ENCODE peak calls at places on chromosomes 1 and 21, in seven cellular contexts. G, N, Q, L, S, P and C are unnamed samples.

GRCh38 chr21:16071082-16071481 is 341.3 kb downstream of the USP25 start:
- DNase-seq in G (no peak), N (peak), Q (no peak), L (no peak), S (no peak), P (no peak), C (peak)

GRCh38 chr21:32018381-32018780 is 145.6 kb downstream of the HUNK start:
- DNase-seq in G (no peak), N (no peak), Q (no peak), L (no peak), S (no peak), P (no peak), C (no peak)

GRCh38 chr1:177966199-177966598 is 3.7 kb downstream of the SEC16B start:
- DNase-seq in G (no peak), N (no peak), Q (no peak), L (no peak), S (no peak), P (no peak), C (peak)

GRCh38 chr1:54397090-54397591 is 9.1 kb downstream of the SSBP3 start:
- DNase-seq in G (no peak), N (no peak), Q (no peak), L (no peak), S (peak), P (no peak), C (no peak)

GRCh38 chr1:216186816-216187215 is 236.4 kb downstream of the USH2A start:
- DNase-seq in G (no peak), N (peak), Q (no peak), L (no peak), S (no peak), P (no peak), C (no peak)

GRCh38 chr1:193104496-193104905 is 713 bp downstream of the GLRX2 start:
- DNase-seq in G (peak), N (peak), Q (no peak), L (no peak), S (peak), P (no peak), C (peak)

GRCh38 chr1:86507935-86508582 is 38.8 kb upstream of the CLCA4 start:
- DNase-seq in G (peak), N (peak), Q (no peak), L (no peak), S (no peak), P (no peak), C (peak)

GRCh38 chr1:203183828-203184227 is 2.7 kb downstream of the CHI3L1 start:
- DNase-seq in G (no peak), N (no peak), Q (no peak), L (no peak), S (no peak), P (no peak), C (no peak)

GRCh38 chr1:50348449-50349241 is 74.6 kb downstream of the DMRTA2 start:
- DNase-seq in G (peak), N (peak), Q (no peak), L (no peak), S (peak), P (peak), C (peak)

GRCh38 chr1:99766378-99766800 is at the start of gene FRRS1:
- DNase-seq in G (peak), N (peak), Q (no peak), L (peak), S (peak), P (peak), C (peak)

GRCh38 chr1:46580140-46580903 is 23.7 kb downstream of the MKNK1 start:
- DNase-seq in G (no peak), N (no peak), Q (no peak), L (no peak), S (no peak), P (no peak), C (no peak)

GRCh38 chr1:89487972-89488371 is 36.7 kb upstream of the LRRC8B start:
- DNase-seq in G (no peak), N (no peak), Q (no peak), L (no peak), S (no peak), P (no peak), C (no peak)

GRCh38 chr1:41464886-41465285 is 19.6 kb downstream of the EDN2 start:
- DNase-seq in G (no peak), N (no peak), Q (no peak), L (no peak), S (no peak), P (no peak), C (peak)

GRCh38 chr1:54278941-54279422 is 79.0 kb downstream of the MRPL37 start:
- DNase-seq in G (no peak), N (peak), Q (no peak), L (no peak), S (no peak), P (no peak), C (peak)

GRCh38 chr1:15344800-15345710 is 64.6 kb upstream of the EFHD2 start:
- DNase-seq in G (no peak), N (no peak), Q (no peak), L (no peak), S (no peak), P (no peak), C (no peak)

GRCh38 chr1:43545686-43546387 is 15.2 kb downstream of the PTPRF start:
- DNase-seq in G (peak), N (no peak), Q (peak), L (peak), S (peak), P (peak), C (no peak)

GRCh38 chr1:243268284-243268653 is 12.4 kb downstream of the SDCCAG8 start:
- DNase-seq in G (no peak), N (peak), Q (no peak), L (no peak), S (no peak), P (no peak), C (peak)

GRCh38 chr1:24119859-24120756 is 8.2 kb upstream of the MYOM3 start:
- DNase-seq in G (no peak), N (peak), Q (no peak), L (no peak), S (peak), P (no peak), C (peak)

GRCh38 chr1:16048573-16049189 is 5.1 kb downstream of the CLCNKB start:
- DNase-seq in G (peak), N (peak), Q (peak), L (no peak), S (peak), P (peak), C (peak)

GRCh38 chr1:156661932-156662587 is 15.1 kb downstream of the NES start:
- DNase-seq in G (no peak), N (peak), Q (no peak), L (no peak), S (no peak), P (no peak), C (no peak)

GRCh38 chr1:232868793-232869491 is 63.7 kb downstream of the MAP10 start:
- DNase-seq in G (no peak), N (peak), Q (no peak), L (peak), S (peak), P (no peak), C (peak)

GRCh38 chr1:63731117-63732043 is 42.4 kb upstream of the ROR1 start:
- DNase-seq in G (no peak), N (peak), Q (no peak), L (peak), S (no peak), P (no peak), C (peak)

GRCh38 chr1:1630191-1630964 is 1.6 kb upstream of the MMP23B start:
- DNase-seq in G (peak), N (peak), Q (peak), L (peak), S (no peak), P (no peak), C (peak)

GRCh38 chr1:59375321-59376220 is 78.7 kb downstream of the FGGY start:
- DNase-seq in G (no peak), N (peak), Q (no peak), L (no peak), S (no peak), P (no peak), C (peak)

GRCh38 chr1:70528591-70529333 is 117.7 kb downstream of the CTH start:
- DNase-seq in G (peak), N (peak), Q (no peak), L (no peak), S (peak), P (no peak), C (peak)
- TF ChIP-seq CTCF in G (no peak), N (peak), Q (peak), L (peak), S (peak), P (peak), C (peak)

GRCh38 chr1:22208973-22209378 is 66.1 kb upstream of the WNT4 start:
- DNase-seq in G (no peak), N (no peak), Q (no peak), L (no peak), S (no peak), P (no peak), C (no peak)

GRCh38 chr1:22210636-22211035 is 67.7 kb upstream of the WNT4 start:
- DNase-seq in G (no peak), N (no peak), Q (no peak), L (no peak), S (no peak), P (no peak), C (no peak)

GRCh38 chr1:22207605-22208264 is 64.8 kb upstream of the WNT4 start:
- DNase-seq in G (no peak), N (no peak), Q (no peak), L (no peak), S (no peak), P (no peak), C (peak)

GRCh38 chr1:22208265-22208972 is 65.5 kb upstream of the WNT4 start:
- DNase-seq in G (no peak), N (no peak), Q (no peak), L (no peak), S (peak), P (no peak), C (no peak)

GRCh38 chr1:22210176-22210575 is 67.3 kb upstream of the WNT4 start:
- DNase-seq in G (no peak), N (no peak), Q (no peak), L (no peak), S (no peak), P (no peak), C (no peak)
- TF ChIP-seq CTCF in G (no peak), N (no peak), Q (no peak), L (no peak), S (no peak), P (no peak), C (no peak)

GRCh38 chr1:246003442-246003730 is 503.7 kb downstream of the SMYD3 start:
- DNase-seq in G (no peak), N (no peak), Q (no peak), L (no peak), S (no peak), P (no peak), C (no peak)
- TF ChIP-seq CTCF in G (peak), N (no peak), Q (peak), L (no peak), S (no peak), P (no peak), C (no peak)

GRCh38 chr1:113811888-113812660 is at the start of gene RSBN1:
- DNase-seq in G (peak), N (peak), Q (peak), L (peak), S (peak), P (peak), C (peak)
- TF ChIP-seq CTCF in G (no peak), N (no peak), Q (no peak), L (no peak), S (peak), P (peak), C (peak)

DNA sequence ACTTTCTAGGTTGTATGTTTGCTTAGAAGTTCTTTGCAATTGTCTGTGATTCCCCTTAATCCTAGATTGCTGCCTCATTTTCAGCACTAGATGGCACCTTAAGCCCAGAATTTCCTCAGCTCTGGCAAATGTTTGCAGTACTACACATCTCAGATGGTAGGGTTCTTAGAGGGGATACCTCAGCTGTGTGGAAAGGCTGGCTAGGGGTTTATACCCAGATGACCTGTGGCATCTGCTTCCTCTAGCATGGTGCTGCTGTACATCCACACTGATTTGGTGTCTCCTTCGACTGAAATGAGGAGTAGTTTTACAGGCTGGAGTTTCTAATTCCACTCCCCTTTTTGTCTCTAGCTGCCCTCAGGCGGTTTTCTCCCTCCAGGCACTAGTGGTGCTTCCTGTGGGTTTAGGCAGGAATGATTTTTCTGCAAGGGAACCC is 23.5 kb downstream of the ASB17 start:
- DNase-seq in G (peak), N (peak), Q (no peak), L (no peak), S (no peak), P (no peak), C (peak)
- TF ChIP-seq CTCF in G (no peak), N (peak), Q (peak), L (no peak), S (no peak), P (peak), C (peak)

GRCh38 chr1:107936498-107937481 is 28.2 kb downstream of the VAV3 start:
- DNase-seq in G (no peak), N (peak), Q (no peak), L (no peak), S (no peak), P (no peak), C (peak)

GRCh38 chr1:107941123-107941522 is 23.9 kb downstream of the VAV3 start:
- DNase-seq in G (no peak), N (peak), Q (no peak), L (no peak), S (no peak), P (no peak), C (peak)

GRCh38 chr1:107939256-107939655 is 25.7 kb downstream of the VAV3 start:
- DNase-seq in G (no peak), N (no peak), Q (no peak), L (no peak), S (no peak), P (no peak), C (no peak)

GRCh38 chr1:107942829-107943228 is 22.2 kb downstream of the VAV3 start:
- DNase-seq in G (no peak), N (no peak), Q (no peak), L (no peak), S (no peak), P (no peak), C (no peak)

DNA sequence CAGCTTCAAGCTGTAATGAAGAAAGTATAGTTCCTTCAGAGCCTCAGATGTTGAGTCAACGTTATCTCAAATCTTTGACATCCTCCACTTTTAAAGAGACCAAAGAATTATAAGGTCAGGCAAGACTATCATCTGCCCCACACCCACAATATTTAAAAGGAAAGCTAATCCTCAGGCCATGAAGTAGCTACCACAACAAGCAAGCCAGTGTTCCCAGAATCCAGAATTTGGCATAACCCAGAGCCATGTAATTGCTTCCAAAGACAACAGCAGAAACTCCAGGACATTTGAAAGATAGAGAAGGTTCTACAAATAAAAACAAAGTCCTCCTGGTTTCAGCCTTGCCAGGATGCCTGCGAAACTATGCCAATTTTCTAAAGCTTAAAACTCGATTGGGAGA is 24.8 kb downstream of the VAV3 start:
- DNase-seq in G (no peak), N (no peak), Q (no peak), L (no peak), S (no peak), P (no peak), C (no peak)
- TF ChIP-seq CTCF in G (no peak), N (no peak), Q (no peak), L (no peak), S (no peak), P (no peak), C (no peak)

GRCh38 chr1:18323259-18323658 is 157.5 kb upstream of the KLHDC7A start:
- DNase-seq in G (no peak), N (no peak), Q (no peak), L (no peak), S (no peak), P (no peak), C (no peak)

GRCh38 chr1:18324246-18324645 is 156.5 kb upstream of the KLHDC7A start:
- DNase-seq in G (no peak), N (no peak), Q (no peak), L (no peak), S (peak), P (no peak), C (no peak)

GRCh38 chr1:18320051-18320450 is 160.7 kb upstream of the KLHDC7A start:
- DNase-seq in G (no peak), N (no peak), Q (no peak), L (no peak), S (no peak), P (no peak), C (no peak)

GRCh38 chr1:18325151-18325550 is 155.6 kb upstream of the KLHDC7A start:
- DNase-seq in G (no peak), N (no peak), Q (no peak), L (no peak), S (no peak), P (no peak), C (no peak)

GRCh38 chr1:18322353-18323032 is 158.2 kb upstream of the KLHDC7A start:
- DNase-seq in G (peak), N (no peak), Q (no peak), L (no peak), S (no peak), P (no peak), C (no peak)
- TF ChIP-seq CTCF in G (peak), N (no peak), Q (peak), L (no peak), S (no peak), P (peak), C (no peak)

GRCh38 chr1:160949881-160950280 is 4.7 kb downstream of the ITLN2 start:
- DNase-seq in G (no peak), N (no peak), Q (no peak), L (no peak), S (no peak), P (no peak), C (no peak)

GRCh38 chr1:160953030-160953429 is 1.6 kb downstream of the ITLN2 start:
- DNase-seq in G (no peak), N (peak), Q (no peak), L (no peak), S (no peak), P (no peak), C (no peak)

GRCh38 chr1:160952129-160952510 is 2.5 kb downstream of the ITLN2 start:
- DNase-seq in G (no peak), N (no peak), Q (no peak), L (no peak), S (no peak), P (no peak), C (no peak)

GRCh38 chr1:160950657-160951056 is 4.0 kb downstream of the ITLN2 start:
- DNase-seq in G (no peak), N (no peak), Q (no peak), L (no peak), S (no peak), P (no peak), C (no peak)

GRCh38 chr1:160951443-160952128 is 3.0 kb downstream of the ITLN2 start:
- DNase-seq in G (peak), N (peak), Q (no peak), L (no peak), S (peak), P (peak), C (peak)
- TF ChIP-seq CTCF in G (peak), N (peak), Q (peak), L (peak), S (peak), P (peak), C (peak)

DNA sequence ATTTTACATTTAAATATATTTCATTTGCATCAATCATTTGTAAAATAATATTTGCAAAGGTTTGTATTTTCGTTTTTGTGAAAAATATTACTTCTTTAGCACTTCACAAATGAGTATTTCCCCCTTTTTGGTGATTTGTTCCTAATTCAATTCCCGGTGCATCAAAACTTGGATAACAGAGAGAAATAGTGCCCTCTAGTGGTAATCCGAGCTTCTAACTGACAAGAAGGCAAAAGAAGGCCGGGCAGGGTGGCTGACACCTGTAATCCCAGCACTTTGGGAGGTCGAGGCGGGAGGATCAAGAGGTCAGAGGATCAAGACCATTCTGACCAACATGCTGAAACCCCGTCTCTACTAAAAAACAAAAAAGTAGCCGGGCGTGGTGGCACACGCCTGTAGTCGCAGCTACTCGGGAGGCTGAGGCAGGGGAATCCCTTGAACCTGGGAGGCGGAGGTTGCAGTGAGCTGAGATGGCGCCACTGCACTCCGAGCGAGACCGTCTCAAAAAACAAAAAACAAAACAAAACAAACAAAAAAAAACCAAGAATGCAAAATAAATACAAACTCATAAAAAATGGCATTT is 137.7 kb downstream of the COL11A1 start:
- DNase-seq in G (peak), N (peak), Q (no peak), L (no peak), S (no peak), P (no peak), C (peak)
- TF ChIP-seq CTCF in G (peak), N (peak), Q (peak), L (peak), S (peak), P (peak), C (peak)

GRCh38 chr1:5615076-5615475 is 377.1 kb downstream of the NPHP4 start:
- DNase-seq in G (no peak), N (no peak), Q (no peak), L (no peak), S (no peak), P (no peak), C (no peak)

GRCh38 chr1:5611855-5612254 is 380.4 kb downstream of the NPHP4 start:
- DNase-seq in G (no peak), N (no peak), Q (no peak), L (no peak), S (no peak), P (no peak), C (no peak)

GRCh38 chr1:5611431-5611830 is 380.8 kb downstream of the NPHP4 start:
- DNase-seq in G (no peak), N (no peak), Q (no peak), L (no peak), S (no peak), P (no peak), C (no peak)

DNA sequence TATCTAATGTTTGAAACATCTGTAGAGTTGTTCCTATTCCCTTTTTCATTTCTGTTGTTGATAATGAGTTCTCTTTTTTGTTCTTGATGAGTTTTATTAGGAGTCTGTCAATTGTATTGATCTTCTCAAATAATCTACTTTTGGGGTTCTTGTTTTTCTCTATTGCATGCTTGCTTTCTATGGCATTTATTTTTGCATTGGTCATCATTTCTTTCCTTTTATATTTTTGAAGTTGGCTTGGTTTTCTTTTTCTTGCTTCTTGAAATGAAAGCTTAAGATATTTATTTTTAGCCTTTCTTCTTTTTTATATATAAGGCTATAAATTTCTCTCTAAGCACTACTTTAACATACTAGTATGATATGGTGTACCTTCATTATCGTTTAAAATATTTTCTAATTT is 381.8 kb downstream of the NPHP4 start:
- DNase-seq in G (no peak), N (no peak), Q (no peak), L (no peak), S (no peak), P (no peak), C (no peak)
- TF ChIP-seq CTCF in G (no peak), N (no peak), Q (no peak), L (no peak), S (no peak), P (no peak), C (no peak)